ENCODE peak calls at places on chromosomes 7 and 10, in nine cellular contexts. One of them, this sample, is unnamed.

GRCh38 chr10:60901561-60902235 is 42.3 kb downstream of the RHOBTB1 start:
- DNase-seq in HCT116: no peak
- DNase-seq in GM12891: no peak
- DNase-seq in GM12878: no peak
- DNase-seq in prostate gland: no peak
- DNase-seq in esophagus muscularis mucosa: no peak
- DNase-seq in HL-60: no peak
- DNase-seq in endothelial cell of umbilical vein: peak
- DNase-seq in Panc1: no peak
- DNase-seq in this sample: no peak

GRCh38 chr7:157522954-157523353 is 186.2 kb downstream of the DNAJB6 start:
- DNase-seq in prostate gland: no peak
- DNase-seq in GM12878: no peak
- DNase-seq in HL-60: no peak
- DNase-seq in HCT116: no peak
- DNase-seq in GM12891: no peak
- DNase-seq in endothelial cell of umbilical vein: no peak
- DNase-seq in esophagus muscularis mucosa: no peak
- DNase-seq in Panc1: no peak
- DNase-seq in this sample: no peak

GRCh38 chr7:5596046-5596895 is 172.6 kb upstream of the TNRC18 start:
- DNase-seq in Panc1: peak
- DNase-seq in GM12878: no peak
- DNase-seq in prostate gland: peak
- DNase-seq in GM12891: peak
- DNase-seq in esophagus muscularis mucosa: peak
- DNase-seq in HCT116: peak
- DNase-seq in endothelial cell of umbilical vein: peak
- DNase-seq in HL-60: peak
- DNase-seq in this sample: peak

GRCh38 chr10:106931159-106931852 is 233.2 kb downstream of the SORCS1 start:
- DNase-seq in GM12878: peak
- DNase-seq in prostate gland: no peak
- DNase-seq in endothelial cell of umbilical vein: no peak
- DNase-seq in HL-60: no peak
- DNase-seq in GM12891: no peak
- DNase-seq in esophagus muscularis mucosa: no peak
- DNase-seq in Panc1: no peak
- DNase-seq in HCT116: no peak
- DNase-seq in this sample: no peak

GRCh38 chr10:31031205-31031665 is 430 bp downstream of the ZNF438 start:
- DNase-seq in GM12891: no peak
- DNase-seq in endothelial cell of umbilical vein: no peak
- DNase-seq in Panc1: peak
- DNase-seq in esophagus muscularis mucosa: no peak
- DNase-seq in HCT116: no peak
- DNase-seq in HL-60: no peak
- DNase-seq in GM12878: peak
- DNase-seq in prostate gland: no peak
- DNase-seq in this sample: no peak

GRCh38 chr7:115023219-115023618 is 101.3 kb downstream of the MDFIC start:
- DNase-seq in esophagus muscularis mucosa: no peak
- DNase-seq in GM12878: no peak
- DNase-seq in HCT116: no peak
- DNase-seq in HL-60: no peak
- DNase-seq in endothelial cell of umbilical vein: no peak
- DNase-seq in prostate gland: no peak
- DNase-seq in GM12891: no peak
- DNase-seq in Panc1: no peak
- DNase-seq in this sample: no peak

GRCh38 chr10:43252785-43253341 is 14.0 kb downstream of the RASGEF1A start:
- DNase-seq in prostate gland: no peak
- DNase-seq in endothelial cell of umbilical vein: no peak
- DNase-seq in HCT116: no peak
- DNase-seq in Panc1: no peak
- DNase-seq in GM12891: no peak
- DNase-seq in esophagus muscularis mucosa: peak
- DNase-seq in GM12878: no peak
- DNase-seq in HL-60: no peak
- DNase-seq in this sample: no peak

GRCh38 chr10:76115471-76116155 is 684.2 kb downstream of the LRMDA start:
- DNase-seq in GM12891: no peak
- DNase-seq in prostate gland: no peak
- DNase-seq in HCT116: no peak
- DNase-seq in endothelial cell of umbilical vein: no peak
- DNase-seq in HL-60: no peak
- DNase-seq in esophagus muscularis mucosa: no peak
- DNase-seq in GM12878: no peak
- DNase-seq in Panc1: no peak
- DNase-seq in this sample: no peak

DNA sequence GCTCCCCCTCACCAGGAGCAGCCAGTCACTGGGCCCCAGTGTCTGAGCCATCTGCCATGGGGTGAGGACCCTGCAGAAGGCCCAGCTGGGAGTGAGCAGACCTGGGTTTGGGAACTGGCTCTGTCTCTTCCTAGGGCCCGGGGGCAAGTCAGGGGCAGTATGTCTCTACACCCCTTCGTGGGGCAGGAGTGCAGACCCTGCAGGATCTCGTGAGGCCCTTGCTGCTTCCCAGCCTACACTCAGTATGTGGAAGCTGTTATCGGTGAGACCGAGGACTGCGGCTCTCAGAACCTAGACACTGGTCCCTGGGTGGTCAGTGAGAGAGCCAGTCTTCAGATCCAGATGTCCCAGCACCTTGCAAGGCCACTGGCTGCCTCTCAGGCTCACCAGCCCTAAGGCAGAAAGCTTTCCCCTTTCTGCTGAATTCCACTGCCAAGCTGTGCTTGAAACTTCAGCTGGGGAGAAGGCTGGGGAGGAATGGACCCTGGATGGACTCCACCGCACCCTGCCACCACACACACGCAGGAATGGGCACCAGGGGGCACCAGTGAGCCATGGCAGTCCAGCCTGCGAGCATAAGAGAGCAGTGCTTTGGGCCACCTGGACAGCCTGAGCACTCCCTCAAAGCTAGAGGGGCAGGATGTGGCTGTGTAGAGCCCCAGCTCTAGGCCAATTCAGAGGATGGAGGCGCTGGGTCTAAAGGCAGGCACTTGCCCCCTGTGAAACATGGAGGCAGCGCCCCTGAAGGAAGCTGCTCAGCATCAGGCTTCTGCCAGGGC is 21.4 kb downstream of the TMEM72 start:
- DNase-seq in HCT116: peak
- DNase-seq in esophagus muscularis mucosa: peak
- DNase-seq in prostate gland: peak
- DNase-seq in Panc1: peak
- DNase-seq in endothelial cell of umbilical vein: peak
- DNase-seq in GM12891: peak
- DNase-seq in HL-60: peak
- DNase-seq in GM12878: peak
- DNase-seq in this sample: peak
- TF ChIP-seq POLR2AphosphoS5 in HCT116: no peak
- TF ChIP-seq POLR2AphosphoS5 in esophagus muscularis mucosa: peak
- TF ChIP-seq POLR2AphosphoS5 in prostate gland: peak
- TF ChIP-seq POLR2AphosphoS5 in Panc1: no peak
- TF ChIP-seq POLR2AphosphoS5 in endothelial cell of umbilical vein: no peak
- TF ChIP-seq POLR2AphosphoS5 in GM12891: no peak
- TF ChIP-seq POLR2AphosphoS5 in HL-60: no peak
- TF ChIP-seq POLR2AphosphoS5 in GM12878: no peak
- TF ChIP-seq POLR2AphosphoS5 in this sample: no peak

GRCh38 chr7:73976761-73977625 is 51.0 kb upstream of the ELN start:
- DNase-seq in prostate gland: no peak
- DNase-seq in endothelial cell of umbilical vein: no peak
- DNase-seq in HCT116: no peak
- DNase-seq in GM12891: no peak
- DNase-seq in HL-60: no peak
- DNase-seq in GM12878: no peak
- DNase-seq in Panc1: no peak
- DNase-seq in esophagus muscularis mucosa: no peak
- DNase-seq in this sample: no peak

GRCh38 chr7:73977626-73978618 is 50.1 kb upstream of the ELN start:
- DNase-seq in GM12891: no peak
- DNase-seq in Panc1: no peak
- DNase-seq in HL-60: no peak
- DNase-seq in HCT116: no peak
- DNase-seq in GM12878: no peak
- DNase-seq in esophagus muscularis mucosa: peak
- DNase-seq in prostate gland: no peak
- DNase-seq in endothelial cell of umbilical vein: no peak
- DNase-seq in this sample: no peak

GRCh38 chr7:73974948-73975926 is 52.7 kb upstream of the ELN start:
- DNase-seq in HL-60: no peak
- DNase-seq in endothelial cell of umbilical vein: no peak
- DNase-seq in prostate gland: no peak
- DNase-seq in Panc1: no peak
- DNase-seq in esophagus muscularis mucosa: no peak
- DNase-seq in HCT116: no peak
- DNase-seq in GM12878: no peak
- DNase-seq in GM12891: no peak
- DNase-seq in this sample: no peak

GRCh38 chr7:73980206-73980605 is 47.8 kb upstream of the ELN start:
- DNase-seq in GM12891: no peak
- DNase-seq in Panc1: no peak
- DNase-seq in GM12878: no peak
- DNase-seq in esophagus muscularis mucosa: no peak
- DNase-seq in endothelial cell of umbilical vein: no peak
- DNase-seq in HL-60: no peak
- DNase-seq in prostate gland: no peak
- DNase-seq in HCT116: no peak
- DNase-seq in this sample: no peak

GRCh38 chr7:73978681-73979563 is 49.1 kb upstream of the ELN start:
- DNase-seq in HL-60: peak
- DNase-seq in GM12891: peak
- DNase-seq in GM12878: peak
- DNase-seq in Panc1: peak
- DNase-seq in endothelial cell of umbilical vein: peak
- DNase-seq in esophagus muscularis mucosa: peak
- DNase-seq in HCT116: peak
- DNase-seq in prostate gland: no peak
- DNase-seq in this sample: peak
- TF ChIP-seq POLR2AphosphoS5 in HL-60: peak
- TF ChIP-seq POLR2AphosphoS5 in GM12891: no peak
- TF ChIP-seq POLR2AphosphoS5 in GM12878: no peak
- TF ChIP-seq POLR2AphosphoS5 in Panc1: no peak
- TF ChIP-seq POLR2AphosphoS5 in endothelial cell of umbilical vein: no peak
- TF ChIP-seq POLR2AphosphoS5 in esophagus muscularis mucosa: no peak
- TF ChIP-seq POLR2AphosphoS5 in HCT116: no peak
- TF ChIP-seq POLR2AphosphoS5 in prostate gland: no peak
- TF ChIP-seq POLR2AphosphoS5 in this sample: no peak

GRCh38 chr10:128191847-128192246 is 65.6 kb upstream of the MKI67 start:
- DNase-seq in HL-60: no peak
- DNase-seq in Panc1: no peak
- DNase-seq in GM12878: no peak
- DNase-seq in prostate gland: no peak
- DNase-seq in endothelial cell of umbilical vein: no peak
- DNase-seq in HCT116: no peak
- DNase-seq in esophagus muscularis mucosa: no peak
- DNase-seq in GM12891: no peak
- DNase-seq in this sample: no peak

GRCh38 chr10:128189176-128189575 is 63.0 kb upstream of the MKI67 start:
- DNase-seq in HCT116: no peak
- DNase-seq in GM12878: no peak
- DNase-seq in GM12891: no peak
- DNase-seq in Panc1: no peak
- DNase-seq in HL-60: no peak
- DNase-seq in esophagus muscularis mucosa: peak
- DNase-seq in endothelial cell of umbilical vein: no peak
- DNase-seq in prostate gland: no peak
- DNase-seq in this sample: no peak

GRCh38 chr10:128187788-128188185 is 61.6 kb upstream of the MKI67 start:
- DNase-seq in endothelial cell of umbilical vein: no peak
- DNase-seq in HL-60: no peak
- DNase-seq in esophagus muscularis mucosa: peak
- DNase-seq in Panc1: no peak
- DNase-seq in GM12878: no peak
- DNase-seq in HCT116: no peak
- DNase-seq in prostate gland: no peak
- DNase-seq in GM12891: no peak
- DNase-seq in this sample: no peak

GRCh38 chr10:128185627-128186026 is 59.4 kb upstream of the MKI67 start:
- DNase-seq in HCT116: no peak
- DNase-seq in prostate gland: no peak
- DNase-seq in GM12878: no peak
- DNase-seq in esophagus muscularis mucosa: peak
- DNase-seq in endothelial cell of umbilical vein: no peak
- DNase-seq in HL-60: no peak
- DNase-seq in GM12891: no peak
- DNase-seq in Panc1: no peak
- DNase-seq in this sample: peak

DNA sequence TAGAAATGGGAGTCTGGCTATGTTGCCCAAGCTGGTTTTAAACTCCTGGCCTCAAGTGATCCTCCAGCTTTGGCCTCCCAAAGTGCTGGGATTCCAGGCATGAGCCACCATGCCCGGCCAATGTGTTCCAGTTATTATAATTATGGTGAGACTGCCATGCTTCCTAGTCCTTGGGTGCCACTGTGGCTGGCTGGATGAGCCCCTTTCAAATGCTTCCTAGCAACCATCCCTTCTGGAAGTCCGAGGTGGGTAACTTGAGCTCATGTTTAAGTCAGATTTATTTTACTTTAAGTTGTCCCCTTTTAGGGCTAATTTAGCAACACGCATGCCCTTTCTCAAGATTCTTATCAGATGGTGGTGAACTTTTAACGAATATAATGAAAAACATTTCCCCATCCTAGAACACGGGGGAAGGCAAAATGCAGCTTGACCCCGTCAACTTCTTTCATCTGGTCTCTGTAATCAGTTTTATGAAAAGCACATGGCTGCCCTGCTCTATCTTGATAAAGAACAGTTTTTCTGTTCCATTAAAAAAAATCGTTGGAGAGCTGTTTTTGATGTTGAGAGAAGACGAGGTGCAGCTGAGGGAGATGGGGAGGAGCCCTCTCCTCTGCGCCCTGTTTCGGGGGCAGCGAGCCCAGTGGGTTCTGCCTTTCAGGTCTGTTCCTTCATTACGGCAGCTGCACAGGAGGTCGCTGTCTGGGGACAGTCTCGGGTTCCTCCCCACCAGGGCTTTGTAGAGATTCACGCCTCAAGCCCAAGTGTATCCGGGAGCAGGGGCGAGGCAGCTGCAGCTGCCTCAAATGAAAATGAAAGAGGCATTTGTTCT is 61.0 kb upstream of the MKI67 start:
- DNase-seq in Panc1: no peak
- DNase-seq in GM12891: no peak
- DNase-seq in HCT116: no peak
- DNase-seq in endothelial cell of umbilical vein: no peak
- DNase-seq in HL-60: no peak
- DNase-seq in esophagus muscularis mucosa: peak
- DNase-seq in GM12878: no peak
- DNase-seq in prostate gland: no peak
- DNase-seq in this sample: no peak
- TF ChIP-seq POLR2AphosphoS5 in Panc1: no peak
- TF ChIP-seq POLR2AphosphoS5 in GM12891: no peak
- TF ChIP-seq POLR2AphosphoS5 in HCT116: no peak
- TF ChIP-seq POLR2AphosphoS5 in endothelial cell of umbilical vein: no peak
- TF ChIP-seq POLR2AphosphoS5 in HL-60: no peak
- TF ChIP-seq POLR2AphosphoS5 in esophagus muscularis mucosa: no peak
- TF ChIP-seq POLR2AphosphoS5 in GM12878: no peak
- TF ChIP-seq POLR2AphosphoS5 in prostate gland: no peak
- TF ChIP-seq POLR2AphosphoS5 in this sample: no peak

GRCh38 chr7:19117870-19118608 is 603 bp upstream of the TWIST1 start:
- DNase-seq in endothelial cell of umbilical vein: no peak
- DNase-seq in esophagus muscularis mucosa: no peak
- DNase-seq in GM12891: no peak
- DNase-seq in HL-60: no peak
- DNase-seq in HCT116: no peak
- DNase-seq in GM12878: no peak
- DNase-seq in prostate gland: no peak
- DNase-seq in Panc1: no peak
- DNase-seq in this sample: peak

GRCh38 chr7:19116121-19117080 is 1.0 kb downstream of the TWIST1 start:
- DNase-seq in HCT116: no peak
- DNase-seq in HL-60: no peak
- DNase-seq in GM12878: no peak
- DNase-seq in GM12891: no peak
- DNase-seq in endothelial cell of umbilical vein: peak
- DNase-seq in esophagus muscularis mucosa: no peak
- DNase-seq in prostate gland: no peak
- DNase-seq in Panc1: no peak
- DNase-seq in this sample: peak

GRCh38 chr7:19118896-19119301 is 1.5 kb upstream of the TWIST1 start:
- DNase-seq in HCT116: no peak
- DNase-seq in HL-60: no peak
- DNase-seq in GM12891: no peak
- DNase-seq in prostate gland: no peak
- DNase-seq in esophagus muscularis mucosa: no peak
- DNase-seq in GM12878: no peak
- DNase-seq in endothelial cell of umbilical vein: no peak
- DNase-seq in Panc1: no peak
- DNase-seq in this sample: peak

GRCh38 chr7:19119372-19119771 is 1.9 kb upstream of the TWIST1 start:
- DNase-seq in prostate gland: no peak
- DNase-seq in esophagus muscularis mucosa: no peak
- DNase-seq in GM12891: no peak
- DNase-seq in HCT116: no peak
- DNase-seq in Panc1: no peak
- DNase-seq in endothelial cell of umbilical vein: no peak
- DNase-seq in HL-60: no peak
- DNase-seq in GM12878: no peak
- DNase-seq in this sample: no peak

DNA sequence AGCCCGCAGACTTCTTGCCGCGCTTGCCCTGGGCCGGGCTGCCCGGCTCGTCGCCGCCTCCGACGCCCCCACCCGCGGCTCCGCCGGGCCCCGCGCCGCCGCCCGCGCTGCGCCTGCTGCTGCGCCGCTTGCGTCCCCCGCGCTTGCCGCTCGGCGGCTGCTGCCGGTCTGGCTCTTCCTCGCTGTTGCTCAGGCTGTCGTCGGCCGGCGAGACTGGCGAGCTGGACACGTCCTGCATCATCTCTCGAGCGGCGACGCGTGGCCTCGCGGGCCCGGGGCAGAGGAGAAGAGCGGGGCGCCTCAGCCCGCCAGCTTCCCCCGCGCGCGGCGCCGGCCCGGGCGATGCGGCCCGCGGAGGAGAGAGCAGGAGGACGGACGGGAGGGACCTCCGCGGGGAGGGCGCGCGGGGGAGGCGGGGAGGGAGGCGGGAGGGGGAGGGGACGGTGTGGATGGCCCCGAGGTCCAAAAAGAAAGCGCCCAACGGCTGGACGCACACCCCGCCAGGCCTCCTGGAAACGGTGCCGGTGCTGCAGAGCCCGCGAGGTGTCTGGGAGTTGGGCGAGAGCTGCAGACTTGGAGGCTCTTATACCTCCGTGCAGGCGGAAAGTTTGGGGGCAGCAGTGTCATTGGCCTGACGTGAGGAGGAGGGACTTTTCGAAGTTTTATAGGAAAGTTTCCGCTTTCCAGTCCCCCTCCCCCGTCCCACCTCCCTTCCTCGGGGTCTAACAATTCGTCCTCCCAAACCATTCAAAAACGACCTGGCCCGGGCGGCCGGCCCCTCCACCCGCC is at the start of gene TWIST1:
- DNase-seq in GM12891: no peak
- DNase-seq in endothelial cell of umbilical vein: no peak
- DNase-seq in Panc1: no peak
- DNase-seq in prostate gland: no peak
- DNase-seq in GM12878: no peak
- DNase-seq in HL-60: no peak
- DNase-seq in esophagus muscularis mucosa: no peak
- DNase-seq in HCT116: no peak
- DNase-seq in this sample: peak
- TF ChIP-seq POLR2AphosphoS5 in GM12891: no peak
- TF ChIP-seq POLR2AphosphoS5 in endothelial cell of umbilical vein: no peak
- TF ChIP-seq POLR2AphosphoS5 in Panc1: no peak
- TF ChIP-seq POLR2AphosphoS5 in prostate gland: no peak
- TF ChIP-seq POLR2AphosphoS5 in GM12878: no peak
- TF ChIP-seq POLR2AphosphoS5 in HL-60: no peak
- TF ChIP-seq POLR2AphosphoS5 in esophagus muscularis mucosa: peak
- TF ChIP-seq POLR2AphosphoS5 in HCT116: no peak
- TF ChIP-seq POLR2AphosphoS5 in this sample: no peak